ENCODE peak calls at places on chromosomes 1 and 21, in ten cellular contexts. L is ovary; O is occipital lobe; S is activated naive CD4-positive, alpha-beta T cell; W is neuronal stem cell; M is amniotic stem cell; Q is AG04450; K is H1; P is activated effector memory CD4-positive, alpha-beta T cell treated with Interleukin-2 at 50 U/mL for 16 hours; G is stimulated activated CD8-positive, alpha-beta memory T cell treated with anti-CD3 and anti-CD28 coated beads, Interleukin-12 subunit alpha, Interleukin-12 subunit beta, amount 100 ng/mL, for 4 hours. D is an unnamed sample.

GRCh38 chr1:56516539-56517252 is 62.7 kb downstream of the PLPP3 start:
- DNase-seq in P (no peak), S (no peak), O (no peak), M (no peak), L (no peak), Q (no peak), K (no peak), G (no peak), W (no peak), D (no peak)

GRCh38 chr1:214027498-214027897 is 39.7 kb downstream of the PROX1 start:
- DNase-seq in M (no peak), S (no peak), O (no peak), P (no peak), Q (no peak), K (no peak), L (no peak), W (no peak), G (no peak), D (no peak)

GRCh38 chr1:76037314-76037713 is 37.2 kb upstream of the ST6GALNAC3 start:
- DNase-seq in L (no peak), W (no peak), P (no peak), O (no peak), G (no peak), S (no peak), K (no peak), Q (no peak), M (no peak), D (no peak)

GRCh38 chr21:19565587-19565986 is 1162.0 kb upstream of the TMPRSS15 start:
- DNase-seq in M (no peak), L (no peak), P (no peak), G (no peak), Q (no peak), O (no peak), K (no peak), W (no peak), S (no peak), D (no peak)

GRCh38 chr1:161251579-161251978 is 7.0 kb upstream of the PCP4L1 start:
- DNase-seq in S (no peak), M (no peak), O (no peak), P (no peak), G (no peak), L (no peak), K (no peak), Q (no peak), W (no peak), D (no peak)

GRCh38 chr1:94069649-94070285 is 51.2 kb downstream of the ABCA4 start:
- DNase-seq in S (no peak), K (no peak), W (no peak), O (no peak), P (no peak), L (no peak), G (no peak), M (no peak), Q (no peak), D (no peak)

GRCh38 chr1:8706995-8707396 is 110.4 kb downstream of the RERE start:
- DNase-seq in L (no peak), Q (no peak), W (peak; percentile 75), M (no peak), G (no peak), K (no peak), S (no peak), O (no peak), P (no peak), D (peak; percentile 76)

GRCh38 chr1:89670168-89670567 is 37.2 kb downstream of the LRRC8C start:
- DNase-seq in O (no peak), M (no peak), P (no peak), G (no peak), L (no peak), S (no peak), K (no peak), W (no peak), Q (no peak), D (no peak)

GRCh38 chr1:226873771-226874578 is 3.6 kb downstream of the PSEN2 start:
- DNase-seq in S (no peak), M (no peak), Q (no peak), K (no peak), L (no peak), O (no peak), W (no peak), G (no peak), P (no peak), D (no peak)

GRCh38 chr1:1664941-1665814 is 6.4 kb upstream of the CDK11B start:
- DNase-seq in L (no peak), G (no peak), Q (no peak), S (no peak), K (no peak), O (no peak), P (no peak), M (no peak), W (no peak), D (no peak)